ENCODE peak calls at places on chromosomes 3 and 15, in nine cellular contexts. Q is T-cell; V is nephron progenitor cell; N is H9; A is ELR; D is GOT3; G is NCI-H69; X is hepatic stellate cell; H is CD8-positive, alpha-beta memory T cell. F is an unnamed sample.

GRCh38 chr3:46935989-46936620 is 40.4 kb downstream of the CCDC12 start:
- DNase-seq in X (no peak), Q (no peak), D (no peak), G (no peak), V (no peak), A (no peak), N (no peak), H (no peak), F (no peak)

GRCh38 chr3:79297242-79297641 is 470.6 kb downstream of the ROBO1 start:
- DNase-seq in X (peak), V (no peak), G (peak), D (no peak), A (peak), N (no peak), Q (no peak), H (no peak), F (peak)

GRCh38 chr3:196408565-196409300 is 23.5 kb downstream of the UBXN7 start:
- DNase-seq in A (no peak), G (no peak), X (no peak), N (no peak), Q (no peak), V (no peak), D (no peak), H (no peak), F (no peak)

GRCh38 chr15:55654541-55654940 is 66.4 kb upstream of the PYGO1 start:
- DNase-seq in Q (no peak), H (no peak), A (no peak), X (no peak), N (no peak), D (no peak), G (peak), V (no peak), F (no peak)

GRCh38 chr3:128328546-128329458 is 137.9 kb downstream of the DNAJB8 start:
- DNase-seq in N (peak), V (no peak), X (no peak), A (no peak), Q (no peak), D (no peak), H (no peak), G (no peak), F (no peak)

GRCh38 chr15:99021669-99022068 is 14.1 kb upstream of the PGPEP1L start:
- DNase-seq in Q (no peak), N (no peak), X (no peak), A (no peak), V (no peak), H (no peak), D (no peak), G (no peak), F (no peak)

GRCh38 chr15:84023636-84024035 is 211.9 kb upstream of the GOLGA6L4 start:
- DNase-seq in Q (no peak), H (no peak), A (peak), G (peak), N (no peak), X (no peak), V (peak), D (no peak), F (peak)

GRCh38 chr3:141115752-141116541 is 64.8 kb downstream of the SPSB4 start:
- DNase-seq in Q (no peak), N (peak), V (no peak), A (no peak), D (no peak), X (no peak), G (no peak), H (no peak), F (no peak)

GRCh38 chr15:28955160-28955502 is 69.4 kb downstream of the APBA2 start:
- DNase-seq in A (peak), D (no peak), H (no peak), V (peak), Q (no peak), N (peak), X (no peak), G (peak), F (no peak)

GRCh38 chr3:52771702-52772101 is 962 bp upstream of the NEK4 start:
- DNase-seq in V (no peak), H (no peak), D (no peak), Q (no peak), X (no peak), G (no peak), N (no peak), A (no peak), F (no peak)

GRCh38 chr3:141486416-141486734 is 452 bp upstream of the RASA2 start:
- DNase-seq in X (peak), D (no peak), Q (no peak), G (no peak), H (no peak), N (no peak), A (no peak), V (peak), F (no peak)

GRCh38 chr3:14031271-14031670 is 93.4 kb downstream of the CHCHD4 start:
- DNase-seq in Q (no peak), A (peak), G (no peak), X (no peak), D (no peak), N (no peak), H (no peak), V (no peak), F (peak)

GRCh38 chr3:126996905-126997304 is 14.0 kb downstream of the PLXNA1 start:
- DNase-seq in G (no peak), V (no peak), N (no peak), D (no peak), A (no peak), H (no peak), X (no peak), Q (no peak), F (no peak)

GRCh38 chr3:71565326-71565725 is 18.2 kb downstream of the FOXP1 start:
- DNase-seq in A (no peak), N (no peak), Q (no peak), G (no peak), H (no peak), D (no peak), X (no peak), V (no peak), F (no peak)

GRCh38 chr3:118641608-118642007 is 393.0 kb downstream of the IGSF11 start:
- DNase-seq in N (peak), H (no peak), Q (no peak), V (peak), X (no peak), G (peak), D (no peak), A (no peak), F (no peak)

GRCh38 chr3:14415501-14415900 is 13.1 kb downstream of the SLC6A6 start:
- DNase-seq in V (no peak), D (no peak), A (peak), H (no peak), X (peak), G (no peak), Q (no peak), N (no peak), F (no peak)

GRCh38 chr15:82134426-82134825 is 88.6 kb upstream of the MEX3B start:
- DNase-seq in V (no peak), Q (no peak), H (no peak), G (no peak), D (no peak), N (no peak), X (no peak), A (no peak), F (no peak)

GRCh38 chr15:43985976-43986375 is 159.2 kb downstream of the WDR76 start:
- DNase-seq in G (no peak), N (no peak), V (no peak), H (no peak), Q (no peak), X (no peak), D (no peak), A (no peak), F (no peak)

GRCh38 chr3:8822141-8822540 is 52.7 kb upstream of the OXTR start:
- DNase-seq in V (no peak), A (peak), D (no peak), X (peak), G (no peak), H (no peak), Q (no peak), N (no peak), F (no peak)

GRCh38 chr3:48852151-48852550 is 4.5 kb upstream of the PRKAR2A start:
- DNase-seq in N (no peak), G (no peak), X (no peak), V (no peak), Q (no peak), H (no peak), A (no peak), D (no peak), F (no peak)

GRCh38 chr3:174441588-174442316 is 417.4 kb upstream of the NAALADL2 start:
- DNase-seq in N (no peak), G (peak), X (no peak), H (no peak), Q (no peak), V (no peak), D (no peak), A (peak), F (peak)

GRCh38 chr15:55230051-55230670 is 33.4 kb upstream of the RSL24D1 start:
- DNase-seq in Q (no peak), V (no peak), A (peak), G (no peak), H (no peak), X (no peak), N (no peak), D (no peak), F (no peak)

GRCh38 chr3:50637945-50638344 is 21.0 kb downstream of the MAPKAPK3 start:
- DNase-seq in H (no peak), N (no peak), V (no peak), A (no peak), D (no peak), X (no peak), G (no peak), Q (no peak), F (no peak)

GRCh38 chr3:172009736-172010254 is 29.6 kb upstream of the FNDC3B start:
- DNase-seq in N (peak), H (no peak), Q (no peak), D (no peak), V (no peak), X (no peak), A (no peak), G (peak), F (no peak)

GRCh38 chr3:107943860-107944543 is 146.8 kb downstream of the CD47 start:
- DNase-seq in D (no peak), A (peak), V (no peak), X (no peak), G (no peak), N (no peak), Q (no peak), H (no peak), F (no peak)